ENCODE peak calls at places on chromosomes 6 and 20, in six cellular contexts. One of them, this sample, is unnamed.

GRCh38 chr6:23036401-23036983 is 467.1 kb downstream of the HDGFL1 start:
- DNase-seq in dermis microvascular lymphatic vessel endothelial cell: no peak
- DNase-seq in ACHN: no peak
- DNase-seq in fibroblast of lung: no peak
- DNase-seq in stimulated activated effector memory CD8-positive, alpha-beta T cell treated with anti-CD3 and anti-CD28 coated beads, Interleukin-12 subunit alpha, Interleukin-12 subunit beta, amount 100 ng/mL, for 72 hours: no peak
- DNase-seq in aorta: no peak
- DNase-seq in this sample: no peak

GRCh38 chr20:23111944-23112342 is 25.8 kb upstream of the CD93 start:
- DNase-seq in dermis microvascular lymphatic vessel endothelial cell: no peak
- DNase-seq in ACHN: no peak
- DNase-seq in fibroblast of lung: no peak
- DNase-seq in stimulated activated effector memory CD8-positive, alpha-beta T cell treated with anti-CD3 and anti-CD28 coated beads, Interleukin-12 subunit alpha, Interleukin-12 subunit beta, amount 100 ng/mL, for 72 hours: no peak
- DNase-seq in aorta: peak
- DNase-seq in this sample: no peak

GRCh38 chr20:30284533-30284932 is 972.9 kb upstream of the DEFB115 start:
- DNase-seq in dermis microvascular lymphatic vessel endothelial cell: no peak
- DNase-seq in ACHN: no peak
- DNase-seq in fibroblast of lung: no peak
- DNase-seq in stimulated activated effector memory CD8-positive, alpha-beta T cell treated with anti-CD3 and anti-CD28 coated beads, Interleukin-12 subunit alpha, Interleukin-12 subunit beta, amount 100 ng/mL, for 72 hours: no peak
- DNase-seq in aorta: no peak
- DNase-seq in this sample: no peak

GRCh38 chr6:76707630-76708029 is 635.2 kb upstream of the IMPG1 start:
- DNase-seq in dermis microvascular lymphatic vessel endothelial cell: peak
- DNase-seq in ACHN: no peak
- DNase-seq in fibroblast of lung: no peak
- DNase-seq in stimulated activated effector memory CD8-positive, alpha-beta T cell treated with anti-CD3 and anti-CD28 coated beads, Interleukin-12 subunit alpha, Interleukin-12 subunit beta, amount 100 ng/mL, for 72 hours: no peak
- DNase-seq in aorta: no peak
- DNase-seq in this sample: no peak

GRCh38 chr6:157679605-157680580 is 143.2 kb upstream of the SNX9 start:
- DNase-seq in dermis microvascular lymphatic vessel endothelial cell: no peak
- DNase-seq in ACHN: no peak
- DNase-seq in fibroblast of lung: no peak
- DNase-seq in stimulated activated effector memory CD8-positive, alpha-beta T cell treated with anti-CD3 and anti-CD28 coated beads, Interleukin-12 subunit alpha, Interleukin-12 subunit beta, amount 100 ng/mL, for 72 hours: no peak
- DNase-seq in aorta: no peak
- DNase-seq in this sample: no peak

GRCh38 chr6:80343511-80343910 is 237.0 kb downstream of the BCKDHB start:
- DNase-seq in dermis microvascular lymphatic vessel endothelial cell: no peak
- DNase-seq in ACHN: no peak
- DNase-seq in fibroblast of lung: no peak
- DNase-seq in stimulated activated effector memory CD8-positive, alpha-beta T cell treated with anti-CD3 and anti-CD28 coated beads, Interleukin-12 subunit alpha, Interleukin-12 subunit beta, amount 100 ng/mL, for 72 hours: no peak
- DNase-seq in aorta: no peak
- DNase-seq in this sample: no peak

GRCh38 chr6:14178083-14178445 is 60.5 kb downstream of the CD83 start:
- DNase-seq in dermis microvascular lymphatic vessel endothelial cell: no peak
- DNase-seq in ACHN: no peak
- DNase-seq in fibroblast of lung: no peak
- DNase-seq in stimulated activated effector memory CD8-positive, alpha-beta T cell treated with anti-CD3 and anti-CD28 coated beads, Interleukin-12 subunit alpha, Interleukin-12 subunit beta, amount 100 ng/mL, for 72 hours: no peak
- DNase-seq in aorta: no peak
- DNase-seq in this sample: no peak

GRCh38 chr6:119148102-119148824 is 69.8 kb upstream of the FAM184A start:
- DNase-seq in dermis microvascular lymphatic vessel endothelial cell: peak
- DNase-seq in ACHN: peak
- DNase-seq in fibroblast of lung: peak
- DNase-seq in stimulated activated effector memory CD8-positive, alpha-beta T cell treated with anti-CD3 and anti-CD28 coated beads, Interleukin-12 subunit alpha, Interleukin-12 subunit beta, amount 100 ng/mL, for 72 hours: no peak
- DNase-seq in aorta: peak
- DNase-seq in this sample: peak

GRCh38 chr20:35739294-35740163 is 2.5 kb downstream of the RBM39 start:
- DNase-seq in dermis microvascular lymphatic vessel endothelial cell: peak
- DNase-seq in ACHN: peak
- DNase-seq in fibroblast of lung: peak
- DNase-seq in stimulated activated effector memory CD8-positive, alpha-beta T cell treated with anti-CD3 and anti-CD28 coated beads, Interleukin-12 subunit alpha, Interleukin-12 subunit beta, amount 100 ng/mL, for 72 hours: no peak
- DNase-seq in aorta: no peak
- DNase-seq in this sample: peak

GRCh38 chr6:168120390-168121307 is 41.6 kb upstream of the FRMD1 start:
- DNase-seq in dermis microvascular lymphatic vessel endothelial cell: no peak
- DNase-seq in ACHN: no peak
- DNase-seq in fibroblast of lung: no peak
- DNase-seq in stimulated activated effector memory CD8-positive, alpha-beta T cell treated with anti-CD3 and anti-CD28 coated beads, Interleukin-12 subunit alpha, Interleukin-12 subunit beta, amount 100 ng/mL, for 72 hours: no peak
- DNase-seq in aorta: no peak
- DNase-seq in this sample: no peak

GRCh38 chr20:23023621-23024187 is 11.4 kb upstream of the SSTR4 start:
- DNase-seq in dermis microvascular lymphatic vessel endothelial cell: no peak
- DNase-seq in ACHN: no peak
- DNase-seq in fibroblast of lung: no peak
- DNase-seq in stimulated activated effector memory CD8-positive, alpha-beta T cell treated with anti-CD3 and anti-CD28 coated beads, Interleukin-12 subunit alpha, Interleukin-12 subunit beta, amount 100 ng/mL, for 72 hours: no peak
- DNase-seq in aorta: no peak
- DNase-seq in this sample: no peak

GRCh38 chr6:158467923-158468322 is 92.0 kb upstream of the TMEM181 start:
- DNase-seq in dermis microvascular lymphatic vessel endothelial cell: no peak
- DNase-seq in ACHN: no peak
- DNase-seq in fibroblast of lung: no peak
- DNase-seq in stimulated activated effector memory CD8-positive, alpha-beta T cell treated with anti-CD3 and anti-CD28 coated beads, Interleukin-12 subunit alpha, Interleukin-12 subunit beta, amount 100 ng/mL, for 72 hours: no peak
- DNase-seq in aorta: no peak
- DNase-seq in this sample: no peak

GRCh38 chr6:30981942-30982772 is 1.4 kb upstream of the MUC21 start:
- DNase-seq in dermis microvascular lymphatic vessel endothelial cell: peak
- DNase-seq in ACHN: peak
- DNase-seq in fibroblast of lung: peak
- DNase-seq in stimulated activated effector memory CD8-positive, alpha-beta T cell treated with anti-CD3 and anti-CD28 coated beads, Interleukin-12 subunit alpha, Interleukin-12 subunit beta, amount 100 ng/mL, for 72 hours: no peak
- DNase-seq in aorta: no peak
- DNase-seq in this sample: peak

GRCh38 chr6:55528624-55529023 is 50.4 kb downstream of the HMGCLL1 start:
- DNase-seq in dermis microvascular lymphatic vessel endothelial cell: peak
- DNase-seq in ACHN: peak
- DNase-seq in fibroblast of lung: peak
- DNase-seq in stimulated activated effector memory CD8-positive, alpha-beta T cell treated with anti-CD3 and anti-CD28 coated beads, Interleukin-12 subunit alpha, Interleukin-12 subunit beta, amount 100 ng/mL, for 72 hours: no peak
- DNase-seq in aorta: no peak
- DNase-seq in this sample: peak

GRCh38 chr20:32823078-32823477 is 3.3 kb downstream of the MAPRE1 start:
- DNase-seq in dermis microvascular lymphatic vessel endothelial cell: no peak
- DNase-seq in ACHN: peak
- DNase-seq in fibroblast of lung: peak
- DNase-seq in stimulated activated effector memory CD8-positive, alpha-beta T cell treated with anti-CD3 and anti-CD28 coated beads, Interleukin-12 subunit alpha, Interleukin-12 subunit beta, amount 100 ng/mL, for 72 hours: no peak
- DNase-seq in aorta: no peak
- DNase-seq in this sample: peak

GRCh38 chr6:52330470-52330869 is 31.5 kb upstream of the PAQR8 start:
- DNase-seq in dermis microvascular lymphatic vessel endothelial cell: no peak
- DNase-seq in ACHN: no peak
- DNase-seq in fibroblast of lung: no peak
- DNase-seq in stimulated activated effector memory CD8-positive, alpha-beta T cell treated with anti-CD3 and anti-CD28 coated beads, Interleukin-12 subunit alpha, Interleukin-12 subunit beta, amount 100 ng/mL, for 72 hours: no peak
- DNase-seq in aorta: no peak
- DNase-seq in this sample: no peak

GRCh38 chr6:52500268-52501129 is 76.4 kb downstream of the TRAM2 start:
- DNase-seq in dermis microvascular lymphatic vessel endothelial cell: no peak
- DNase-seq in ACHN: no peak
- DNase-seq in fibroblast of lung: no peak
- DNase-seq in stimulated activated effector memory CD8-positive, alpha-beta T cell treated with anti-CD3 and anti-CD28 coated beads, Interleukin-12 subunit alpha, Interleukin-12 subunit beta, amount 100 ng/mL, for 72 hours: no peak
- DNase-seq in aorta: no peak
- DNase-seq in this sample: no peak

GRCh38 chr6:111683749-111684267 is 78.1 kb upstream of the TRAF3IP2 start:
- DNase-seq in dermis microvascular lymphatic vessel endothelial cell: peak
- DNase-seq in ACHN: no peak
- DNase-seq in fibroblast of lung: peak
- DNase-seq in stimulated activated effector memory CD8-positive, alpha-beta T cell treated with anti-CD3 and anti-CD28 coated beads, Interleukin-12 subunit alpha, Interleukin-12 subunit beta, amount 100 ng/mL, for 72 hours: no peak
- DNase-seq in aorta: peak
- DNase-seq in this sample: peak

GRCh38 chr6:33851959-33852358 is 48.2 kb upstream of the MLN start:
- DNase-seq in dermis microvascular lymphatic vessel endothelial cell: no peak
- DNase-seq in ACHN: peak
- DNase-seq in fibroblast of lung: no peak
- DNase-seq in stimulated activated effector memory CD8-positive, alpha-beta T cell treated with anti-CD3 and anti-CD28 coated beads, Interleukin-12 subunit alpha, Interleukin-12 subunit beta, amount 100 ng/mL, for 72 hours: no peak
- DNase-seq in aorta: no peak
- DNase-seq in this sample: peak

GRCh38 chr20:38157635-38158495 is 7.2 kb downstream of the TGM2 start:
- DNase-seq in dermis microvascular lymphatic vessel endothelial cell: peak
- DNase-seq in ACHN: no peak
- DNase-seq in fibroblast of lung: no peak
- DNase-seq in stimulated activated effector memory CD8-positive, alpha-beta T cell treated with anti-CD3 and anti-CD28 coated beads, Interleukin-12 subunit alpha, Interleukin-12 subunit beta, amount 100 ng/mL, for 72 hours: no peak
- DNase-seq in aorta: no peak
- DNase-seq in this sample: no peak

GRCh38 chr6:39420300-39421265 is 98.1 kb upstream of the KCNK16 start:
- DNase-seq in dermis microvascular lymphatic vessel endothelial cell: no peak
- DNase-seq in ACHN: no peak
- DNase-seq in fibroblast of lung: peak
- DNase-seq in stimulated activated effector memory CD8-positive, alpha-beta T cell treated with anti-CD3 and anti-CD28 coated beads, Interleukin-12 subunit alpha, Interleukin-12 subunit beta, amount 100 ng/mL, for 72 hours: peak
- DNase-seq in aorta: no peak
- DNase-seq in this sample: no peak

GRCh38 chr20:63821824-63822223 is 9.2 kb downstream of the ZBTB46 start:
- DNase-seq in dermis microvascular lymphatic vessel endothelial cell: no peak
- DNase-seq in ACHN: no peak
- DNase-seq in fibroblast of lung: no peak
- DNase-seq in stimulated activated effector memory CD8-positive, alpha-beta T cell treated with anti-CD3 and anti-CD28 coated beads, Interleukin-12 subunit alpha, Interleukin-12 subunit beta, amount 100 ng/mL, for 72 hours: no peak
- DNase-seq in aorta: no peak
- DNase-seq in this sample: no peak

GRCh38 chr6:16375828-16376227 is 137.4 kb downstream of the GMPR start:
- DNase-seq in dermis microvascular lymphatic vessel endothelial cell: peak
- DNase-seq in ACHN: no peak
- DNase-seq in fibroblast of lung: no peak
- DNase-seq in stimulated activated effector memory CD8-positive, alpha-beta T cell treated with anti-CD3 and anti-CD28 coated beads, Interleukin-12 subunit alpha, Interleukin-12 subunit beta, amount 100 ng/mL, for 72 hours: no peak
- DNase-seq in aorta: no peak
- DNase-seq in this sample: no peak

GRCh38 chr6:168838000-168838399 is 397.0 kb downstream of the SMOC2 start:
- DNase-seq in dermis microvascular lymphatic vessel endothelial cell: no peak
- DNase-seq in ACHN: no peak
- DNase-seq in fibroblast of lung: no peak
- DNase-seq in stimulated activated effector memory CD8-positive, alpha-beta T cell treated with anti-CD3 and anti-CD28 coated beads, Interleukin-12 subunit alpha, Interleukin-12 subunit beta, amount 100 ng/mL, for 72 hours: no peak
- DNase-seq in aorta: no peak
- DNase-seq in this sample: no peak

GRCh38 chr6:137159912-137160311 is 13.5 kb downstream of the IL22RA2 start:
- DNase-seq in dermis microvascular lymphatic vessel endothelial cell: no peak
- DNase-seq in ACHN: no peak
- DNase-seq in fibroblast of lung: no peak
- DNase-seq in stimulated activated effector memory CD8-positive, alpha-beta T cell treated with anti-CD3 and anti-CD28 coated beads, Interleukin-12 subunit alpha, Interleukin-12 subunit beta, amount 100 ng/mL, for 72 hours: no peak
- DNase-seq in aorta: no peak
- DNase-seq in this sample: no peak

GRCh38 chr6:165974817-165975216 is 192.8 kb downstream of the TBXT start:
- DNase-seq in dermis microvascular lymphatic vessel endothelial cell: no peak
- DNase-seq in ACHN: no peak
- DNase-seq in fibroblast of lung: no peak
- DNase-seq in stimulated activated effector memory CD8-positive, alpha-beta T cell treated with anti-CD3 and anti-CD28 coated beads, Interleukin-12 subunit alpha, Interleukin-12 subunit beta, amount 100 ng/mL, for 72 hours: no peak
- DNase-seq in aorta: no peak
- DNase-seq in this sample: no peak

GRCh38 chr6:53065266-53066058 is at the start of gene FBXO9:
- DNase-seq in dermis microvascular lymphatic vessel endothelial cell: peak
- DNase-seq in ACHN: peak
- DNase-seq in fibroblast of lung: peak
- DNase-seq in stimulated activated effector memory CD8-positive, alpha-beta T cell treated with anti-CD3 and anti-CD28 coated beads, Interleukin-12 subunit alpha, Interleukin-12 subunit beta, amount 100 ng/mL, for 72 hours: peak
- DNase-seq in aorta: peak
- DNase-seq in this sample: peak

GRCh38 chr6:160122744-160123143 is 1.1 kb downstream of the SLC22A1 start:
- DNase-seq in dermis microvascular lymphatic vessel endothelial cell: no peak
- DNase-seq in ACHN: no peak
- DNase-seq in fibroblast of lung: no peak
- DNase-seq in stimulated activated effector memory CD8-positive, alpha-beta T cell treated with anti-CD3 and anti-CD28 coated beads, Interleukin-12 subunit alpha, Interleukin-12 subunit beta, amount 100 ng/mL, for 72 hours: no peak
- DNase-seq in aorta: no peak
- DNase-seq in this sample: no peak

GRCh38 chr6:4649728-4650127 is 126.5 kb upstream of the CDYL start:
- DNase-seq in dermis microvascular lymphatic vessel endothelial cell: peak
- DNase-seq in ACHN: no peak
- DNase-seq in fibroblast of lung: no peak
- DNase-seq in stimulated activated effector memory CD8-positive, alpha-beta T cell treated with anti-CD3 and anti-CD28 coated beads, Interleukin-12 subunit alpha, Interleukin-12 subunit beta, amount 100 ng/mL, for 72 hours: no peak
- DNase-seq in aorta: no peak
- DNase-seq in this sample: no peak

GRCh38 chr6:76578746-76579145 is 506.3 kb upstream of the IMPG1 start:
- DNase-seq in dermis microvascular lymphatic vessel endothelial cell: no peak
- DNase-seq in ACHN: no peak
- DNase-seq in fibroblast of lung: no peak
- DNase-seq in stimulated activated effector memory CD8-positive, alpha-beta T cell treated with anti-CD3 and anti-CD28 coated beads, Interleukin-12 subunit alpha, Interleukin-12 subunit beta, amount 100 ng/mL, for 72 hours: no peak
- DNase-seq in aorta: no peak
- DNase-seq in this sample: no peak

GRCh38 chr6:20540683-20541082 is 6.4 kb downstream of the CDKAL1 start:
- DNase-seq in dermis microvascular lymphatic vessel endothelial cell: no peak
- DNase-seq in ACHN: no peak
- DNase-seq in fibroblast of lung: peak
- DNase-seq in stimulated activated effector memory CD8-positive, alpha-beta T cell treated with anti-CD3 and anti-CD28 coated beads, Interleukin-12 subunit alpha, Interleukin-12 subunit beta, amount 100 ng/mL, for 72 hours: no peak
- DNase-seq in aorta: no peak
- DNase-seq in this sample: no peak

GRCh38 chr6:169783971-169784930 is 32.8 kb downstream of the ERMARD start:
- DNase-seq in dermis microvascular lymphatic vessel endothelial cell: no peak
- DNase-seq in ACHN: no peak
- DNase-seq in fibroblast of lung: no peak
- DNase-seq in stimulated activated effector memory CD8-positive, alpha-beta T cell treated with anti-CD3 and anti-CD28 coated beads, Interleukin-12 subunit alpha, Interleukin-12 subunit beta, amount 100 ng/mL, for 72 hours: no peak
- DNase-seq in aorta: no peak
- DNase-seq in this sample: no peak

GRCh38 chr6:79170915-79171314 is 63.6 kb downstream of the HMGN3 start:
- DNase-seq in dermis microvascular lymphatic vessel endothelial cell: peak
- DNase-seq in ACHN: peak
- DNase-seq in fibroblast of lung: peak
- DNase-seq in stimulated activated effector memory CD8-positive, alpha-beta T cell treated with anti-CD3 and anti-CD28 coated beads, Interleukin-12 subunit alpha, Interleukin-12 subunit beta, amount 100 ng/mL, for 72 hours: no peak
- DNase-seq in aorta: no peak
- DNase-seq in this sample: no peak

GRCh38 chr6:140193269-140193668 is 818.8 kb upstream of the CITED2 start:
- DNase-seq in dermis microvascular lymphatic vessel endothelial cell: peak
- DNase-seq in ACHN: no peak
- DNase-seq in fibroblast of lung: peak
- DNase-seq in stimulated activated effector memory CD8-positive, alpha-beta T cell treated with anti-CD3 and anti-CD28 coated beads, Interleukin-12 subunit alpha, Interleukin-12 subunit beta, amount 100 ng/mL, for 72 hours: no peak
- DNase-seq in aorta: no peak
- DNase-seq in this sample: no peak

GRCh38 chr6:31579546-31580445 is 2.4 kb downstream of the LTB start:
- DNase-seq in dermis microvascular lymphatic vessel endothelial cell: no peak
- DNase-seq in ACHN: no peak
- DNase-seq in fibroblast of lung: no peak
- DNase-seq in stimulated activated effector memory CD8-positive, alpha-beta T cell treated with anti-CD3 and anti-CD28 coated beads, Interleukin-12 subunit alpha, Interleukin-12 subunit beta, amount 100 ng/mL, for 72 hours: peak
- DNase-seq in aorta: no peak
- DNase-seq in this sample: no peak

This sample was measured in AG08395.